ENCODE peak calls at places on chromosomes 1 and 21, in nine cellular contexts. D is bronchial epithelial cell; U is MM.1S; Q is psoas muscle; W is suprapubic skin; O is heart right ventricle; T is cardiac fibroblast; J is CD8-positive, alpha-beta T cell; N is foreskin fibroblast. R is an unnamed sample.

GRCh38 chr21:46080171-46081021 is 17.5 kb upstream of the COL6A2 start:
- DNase-seq in D (no peak), U (no peak), Q (peak), W (no peak), O (peak), T (no peak), J (peak), N (peak), R (peak)

GRCh38 chr1:84653130-84653680 is 37.1 kb downstream of the SSX2IP start:
- DNase-seq in D (peak), U (no peak), Q (no peak), W (no peak), O (no peak), T (peak), J (no peak), N (peak), R (no peak)

GRCh38 chr1:85085417-85085816 is 37.1 kb upstream of the MCOLN3 start:
- DNase-seq in D (no peak), U (no peak), Q (no peak), W (no peak), O (no peak), T (no peak), J (no peak), N (no peak), R (no peak)

GRCh38 chr1:212819704-212820103 is 27.7 kb downstream of the SPATA45 start:
- DNase-seq in D (no peak), U (no peak), Q (no peak), W (no peak), O (no peak), T (peak), J (no peak), N (peak), R (no peak)

GRCh38 chr1:170520601-170521000 is 11.4 kb upstream of the GORAB start:
- DNase-seq in D (peak), U (no peak), Q (no peak), W (no peak), O (no peak), T (no peak), J (no peak), N (peak), R (no peak)

GRCh38 chr1:45043094-45043493 is 31.0 kb downstream of the UROD start:
- DNase-seq in D (no peak), U (no peak), Q (no peak), W (no peak), O (no peak), T (no peak), J (no peak), N (no peak), R (no peak)

GRCh38 chr1:89732643-89733222 is 88.1 kb upstream of the LRRC8D start:
- DNase-seq in D (no peak), U (no peak), Q (no peak), W (no peak), O (no peak), T (no peak), J (no peak), N (no peak), R (no peak)

GRCh38 chr21:42285569-42286245 is 29.5 kb downstream of the TFF3 start:
- DNase-seq in D (no peak), U (no peak), Q (no peak), W (no peak), O (no peak), T (no peak), J (no peak), N (no peak), R (no peak)

GRCh38 chr1:148362141-148362929 is 120.8 kb downstream of the PPIAL4G start:
- DNase-seq in D (peak), U (no peak), Q (no peak), W (no peak), O (no peak), T (peak), J (peak), N (no peak), R (peak)

GRCh38 chr1:35049116-35049515 is 17.4 kb upstream of the ZMYM6 start:
- DNase-seq in D (no peak), U (peak), Q (no peak), W (no peak), O (no peak), T (peak), J (no peak), N (no peak), R (no peak)

GRCh38 chr1:117433943-117434342 is 66.7 kb downstream of the MAN1A2 start:
- DNase-seq in D (no peak), U (no peak), Q (no peak), W (no peak), O (no peak), T (no peak), J (no peak), N (no peak), R (no peak)

GRCh38 chr1:184804220-184804619 is 49.6 kb upstream of the EDEM3 start:
- DNase-seq in D (peak), U (no peak), Q (no peak), W (no peak), O (no peak), T (no peak), J (no peak), N (no peak), R (no peak)

GRCh38 chr1:6614019-6614952 is 755 bp downstream of the PHF13 start:
- DNase-seq in D (no peak), U (peak), Q (peak), W (peak), O (peak), T (peak), J (peak), N (peak), R (peak)

GRCh38 chr1:116498789-116499628 is 71.8 kb downstream of the CD58 start:
- DNase-seq in D (peak), U (no peak), Q (no peak), W (no peak), O (peak), T (peak), J (peak), N (no peak), R (no peak)

GRCh38 chr1:245684111-245684510 is 529.3 kb downstream of the KIF26B start:
- DNase-seq in D (no peak), U (no peak), Q (no peak), W (no peak), O (no peak), T (no peak), J (no peak), N (no peak), R (no peak)

GRCh38 chr1:27632387-27633297 is 2.3 kb downstream of the FGR start:
- DNase-seq in D (no peak), U (no peak), Q (no peak), W (no peak), O (no peak), T (no peak), J (peak), N (no peak), R (no peak)

GRCh38 chr1:109912214-109912861 is 1.7 kb downstream of the CSF1 start:
- DNase-seq in D (no peak), U (no peak), Q (no peak), W (no peak), O (no peak), T (peak), J (no peak), N (no peak), R (no peak)

GRCh38 chr1:27560271-27561125 is 43.4 kb downstream of the AHDC1 start:
- DNase-seq in D (peak), U (no peak), Q (no peak), W (no peak), O (no peak), T (no peak), J (no peak), N (no peak), R (no peak)

GRCh38 chr1:54402896-54403295 is 3.3 kb downstream of the SSBP3 start:
- DNase-seq in D (peak), U (no peak), Q (no peak), W (no peak), O (no peak), T (no peak), J (no peak), N (no peak), R (no peak)

GRCh38 chr1:2194319-2194897 is at the start of gene FAAP20:
- DNase-seq in D (peak), U (peak), Q (no peak), W (peak), O (peak), T (peak), J (no peak), N (peak), R (no peak)

GRCh38 chr21:16592399-16592798 is 862.6 kb downstream of the USP25 start:
- DNase-seq in D (no peak), U (no peak), Q (no peak), W (no peak), O (no peak), T (no peak), J (no peak), N (no peak), R (no peak)

GRCh38 chr1:36765785-36766300 is 268.5 kb downstream of the GRIK3 start:
- DNase-seq in D (no peak), U (no peak), Q (no peak), W (no peak), O (no peak), T (no peak), J (no peak), N (no peak), R (no peak)

GRCh38 chr1:36766481-36766880 is 267.8 kb downstream of the GRIK3 start:
- DNase-seq in D (no peak), U (no peak), Q (no peak), W (no peak), O (no peak), T (no peak), J (no peak), N (no peak), R (no peak)

GRCh38 chr1:36763771-36764170 is 270.5 kb downstream of the GRIK3 start:
- DNase-seq in D (no peak), U (no peak), Q (no peak), W (no peak), O (no peak), T (no peak), J (no peak), N (no peak), R (no peak)

GRCh38 chr1:36762174-36762573 is 272.1 kb downstream of the GRIK3 start:
- DNase-seq in D (no peak), U (no peak), Q (no peak), W (no peak), O (no peak), T (no peak), J (no peak), N (no peak), R (no peak)

DNA sequence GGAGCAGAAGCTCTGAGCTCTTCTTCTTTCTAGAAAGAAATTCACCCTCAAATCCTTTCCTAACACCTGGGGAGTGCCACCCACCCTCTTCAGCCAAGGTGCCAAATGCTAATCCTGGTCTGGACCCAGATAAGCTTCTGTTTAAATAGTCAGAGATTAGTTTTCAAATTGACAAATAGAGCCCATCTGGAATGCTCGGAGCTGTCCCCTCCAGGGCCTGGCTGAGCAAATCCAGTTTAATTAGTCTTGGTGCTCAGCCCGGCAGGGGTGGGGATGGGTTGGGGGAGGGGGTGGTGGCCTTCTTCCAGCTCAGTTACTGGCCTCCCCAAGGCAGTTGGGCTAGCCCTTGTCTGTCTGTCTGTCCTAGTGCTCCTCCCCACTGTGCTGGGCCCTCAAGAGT is 269.5 kb downstream of the GRIK3 start:
- DNase-seq in D (no peak), U (no peak), Q (no peak), W (no peak), O (no peak), T (no peak), J (no peak), N (no peak), R (no peak)
- H3K4me3 ChIP-seq in D (no peak), U (no peak), Q (no peak), W (no peak), O (no peak), T (no peak), J (no peak), N (no peak), R (no peak)

DNA sequence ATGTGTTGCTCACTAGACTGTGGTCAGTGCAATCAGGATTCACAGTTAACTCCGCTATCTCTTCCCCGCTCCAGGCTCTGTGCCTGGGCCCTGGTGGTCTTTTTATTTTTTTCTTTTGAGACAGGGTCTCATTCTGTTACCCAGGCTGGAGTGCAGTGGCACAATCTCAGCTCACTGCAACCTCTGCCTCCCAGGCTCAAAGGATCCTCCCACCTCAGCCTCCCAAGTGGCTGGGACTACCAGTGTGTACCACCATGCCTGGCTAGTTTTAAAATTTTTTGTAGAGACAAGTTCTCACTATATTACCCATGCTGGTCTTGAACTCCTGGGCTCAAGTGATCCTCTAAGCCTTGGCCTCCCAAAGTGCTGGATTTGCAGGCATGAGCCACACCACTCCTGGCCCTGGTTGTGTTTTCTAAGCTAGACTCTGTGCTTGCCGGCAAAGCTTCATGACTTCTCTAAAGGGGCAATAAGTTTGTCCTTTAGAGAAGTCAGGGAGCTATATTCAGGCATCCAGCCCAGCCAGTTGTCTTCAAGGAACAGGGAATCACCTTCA is 1.4 kb downstream of the RCSD1 start:
- DNase-seq in D (no peak), U (no peak), Q (no peak), W (no peak), O (no peak), T (no peak), J (no peak), N (no peak), R (no peak)
- H3K4me3 ChIP-seq in D (no peak), U (peak), Q (peak), W (peak), O (peak), T (no peak), J (peak), N (no peak), R (peak)

DNA sequence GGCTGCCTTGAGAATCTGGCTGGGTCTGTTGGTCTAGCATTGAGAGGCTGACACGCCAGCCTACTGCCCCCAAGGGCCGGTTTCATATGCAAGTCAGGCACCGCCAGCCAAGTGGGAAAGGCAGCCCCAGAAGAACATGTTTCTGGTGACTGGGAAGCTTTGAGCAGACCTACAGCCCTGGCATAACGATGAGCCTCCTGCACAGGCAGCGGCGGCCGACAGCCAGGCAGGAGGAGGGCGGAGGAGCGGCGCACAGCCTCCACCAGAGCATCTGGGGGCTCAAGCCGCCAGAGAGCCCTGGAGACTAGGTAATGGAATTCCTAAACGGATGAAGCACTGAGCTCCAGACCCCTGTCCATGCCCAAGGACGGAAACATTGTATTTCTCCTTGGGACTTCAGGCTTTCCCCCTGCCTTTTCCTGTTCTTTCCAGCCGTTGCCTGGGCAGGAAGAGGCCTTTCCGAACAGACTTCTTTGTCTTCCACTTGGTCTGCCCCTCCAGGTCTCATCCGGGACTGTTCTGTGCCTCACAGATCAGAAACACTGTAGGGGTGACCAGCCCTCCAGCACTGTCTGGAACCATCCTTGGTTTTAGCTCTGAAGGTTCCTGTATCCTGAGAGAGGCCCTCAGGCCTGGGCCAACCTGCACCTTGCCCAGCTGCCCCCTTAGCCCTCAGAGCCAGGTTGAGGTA is 59.5 kb downstream of the IRF2BP2 start:
- DNase-seq in D (no peak), U (no peak), Q (no peak), W (peak), O (no peak), T (no peak), J (no peak), N (no peak), R (no peak)
- H3K4me3 ChIP-seq in D (no peak), U (no peak), Q (no peak), W (no peak), O (no peak), T (no peak), J (no peak), N (no peak), R (no peak)

GRCh38 chr1:155976062-155976912 is 2.1 kb downstream of the ARHGEF2 start:
- DNase-seq in D (peak), U (peak), Q (peak), W (peak), O (peak), T (peak), J (peak), N (no peak), R (peak)

GRCh38 chr1:155975375-155976061 is 2.8 kb downstream of the ARHGEF2 start:
- DNase-seq in D (no peak), U (no peak), Q (no peak), W (no peak), O (no peak), T (no peak), J (no peak), N (no peak), R (no peak)

GRCh38 chr1:155974208-155975165 is 3.9 kb downstream of the ARHGEF2 start:
- DNase-seq in D (no peak), U (no peak), Q (no peak), W (no peak), O (no peak), T (no peak), J (no peak), N (no peak), R (no peak)

GRCh38 chr1:155971910-155972809 is 6.2 kb downstream of the ARHGEF2 start:
- DNase-seq in D (no peak), U (no peak), Q (no peak), W (no peak), O (no peak), T (no peak), J (no peak), N (no peak), R (no peak)

GRCh38 chr1:155973723-155974122 is 4.6 kb downstream of the ARHGEF2 start:
- DNase-seq in D (no peak), U (no peak), Q (no peak), W (no peak), O (no peak), T (no peak), J (no peak), N (no peak), R (no peak)
- H3K4me3 ChIP-seq in D (no peak), U (no peak), Q (peak), W (peak), O (no peak), T (no peak), J (no peak), N (peak), R (peak)

DNA sequence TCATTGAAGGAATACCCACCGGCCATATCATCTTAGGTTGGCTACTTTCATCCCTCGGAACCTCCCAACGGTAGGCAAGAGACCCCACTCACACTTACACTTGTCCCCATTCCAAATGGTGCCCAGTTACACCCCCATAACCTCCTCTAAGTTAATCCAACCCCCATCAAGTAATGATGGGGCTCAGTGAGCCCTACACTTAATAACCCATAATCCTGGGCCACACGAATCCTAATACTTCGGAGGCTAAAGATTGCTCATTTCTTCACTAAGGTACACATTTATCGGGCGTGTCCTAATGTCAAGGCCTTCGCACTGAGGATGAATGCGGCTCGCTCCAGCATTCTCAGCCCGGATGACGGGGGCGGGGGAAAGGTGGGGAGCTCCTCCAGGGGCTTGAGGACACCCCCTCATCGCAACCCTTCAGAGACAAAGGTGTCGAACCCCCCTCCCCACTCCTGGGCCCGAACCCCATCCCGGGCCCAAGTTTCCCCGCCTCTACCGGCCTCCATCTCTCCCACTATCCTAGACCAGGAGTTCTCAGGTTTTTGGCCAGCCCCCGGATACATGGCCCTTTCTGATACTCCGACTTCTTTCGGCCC is 435 bp downstream of the ILF2 start:
- DNase-seq in D (no peak), U (no peak), Q (peak), W (no peak), O (peak), T (no peak), J (no peak), N (no peak), R (peak)
- H3K4me3 ChIP-seq in D (peak), U (peak), Q (peak), W (peak), O (peak), T (peak), J (peak), N (peak), R (peak)

GRCh38 chr1:105087496-105087895 is 1337.8 kb downstream of the AMY1C start:
- DNase-seq in D (peak), U (no peak), Q (no peak), W (no peak), O (no peak), T (no peak), J (no peak), N (no peak), R (no peak)
- H3K4me3 ChIP-seq in D (no peak), U (no peak), Q (no peak), W (no peak), O (no peak), T (no peak), J (no peak), N (no peak), R (no peak)

DNA sequence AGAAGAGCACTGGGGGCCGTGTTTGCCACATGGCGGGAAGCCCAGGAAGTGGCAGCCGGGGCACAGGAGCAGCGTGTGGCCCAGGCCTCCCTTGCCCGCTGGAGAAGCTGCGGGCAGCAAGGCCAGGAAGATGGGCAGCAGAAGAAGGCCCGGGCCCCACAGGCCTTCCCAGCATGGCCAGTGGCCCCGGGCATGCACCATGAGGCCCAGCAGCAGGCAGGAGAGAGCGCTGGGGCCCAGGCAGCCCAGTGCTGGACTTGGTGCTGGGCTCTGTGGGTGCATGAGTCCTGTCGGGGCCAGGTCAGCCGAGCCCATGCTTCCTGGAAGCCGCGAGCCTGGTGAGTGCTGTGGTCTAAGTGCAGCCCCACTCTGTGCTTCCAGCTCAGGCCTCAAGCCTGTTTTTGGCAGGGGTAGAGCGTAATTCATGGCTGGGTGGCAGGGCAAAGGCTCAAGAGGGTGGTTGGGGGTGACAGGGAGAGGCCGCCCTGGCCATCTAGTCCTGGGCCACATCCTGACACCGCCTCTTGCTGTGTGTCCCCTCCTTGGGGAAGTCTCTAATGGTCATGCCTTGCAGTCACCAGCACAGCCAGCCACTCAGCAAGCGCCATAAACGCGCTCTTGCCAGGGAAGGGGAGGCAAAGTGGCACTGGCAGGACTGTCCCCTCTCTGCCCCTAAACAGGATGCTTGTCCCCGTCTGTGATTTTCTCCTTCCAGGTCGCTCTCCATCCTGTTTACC is 21.3 kb downstream of the MTHFR start:
- DNase-seq in D (no peak), U (no peak), Q (no peak), W (no peak), O (no peak), T (no peak), J (no peak), N (no peak), R (no peak)
- H3K4me3 ChIP-seq in D (no peak), U (peak), Q (peak), W (peak), O (peak), T (no peak), J (peak), N (no peak), R (peak)